ENCODE peak calls at places on chromosomes 16 and 17, in five cellular contexts. P, A, X, D and Y are unnamed samples.

GRCh38 chr17:80362428-80363119 is 52.4 kb upstream of the ENDOV start:
- DNase-seq in P (no peak), A (no peak), X (no peak), D (peak), Y (no peak)

GRCh38 chr17:71740866-71741265 is 380.0 kb upstream of the SOX9 start:
- DNase-seq in P (no peak), A (no peak), X (no peak), D (no peak), Y (no peak)

GRCh38 chr16:14193316-14193871 is 122.3 kb downstream of the MRTFB start:
- DNase-seq in P (no peak), A (no peak), X (no peak), D (no peak), Y (no peak)

GRCh38 chr16:87582221-87582965 is 19.9 kb upstream of the JPH3 start:
- DNase-seq in P (no peak), A (no peak), X (no peak), D (peak), Y (no peak)

GRCh38 chr17:2929881-2930533 is 133.4 kb downstream of the OR1D5 start:
- DNase-seq in P (no peak), A (peak), X (no peak), D (peak), Y (peak)

GRCh38 chr17:82497483-82498405 is 21.8 kb upstream of the FOXK2 start:
- DNase-seq in P (no peak), A (peak), X (peak), D (peak), Y (peak)

GRCh38 chr17:47246120-47246519 is 7.5 kb upstream of the ITGB3 start:
- DNase-seq in P (no peak), A (no peak), X (no peak), D (no peak), Y (no peak)

GRCh38 chr17:57941384-57942370 is 13.5 kb downstream of the CUEDC1 start:
- DNase-seq in P (no peak), A (no peak), X (no peak), D (no peak), Y (no peak)

GRCh38 chr17:61235821-61236197 is 163.8 kb upstream of the TBX2 start:
- DNase-seq in P (no peak), A (no peak), X (no peak), D (peak), Y (no peak)

GRCh38 chr16:24516900-24517669 is 22.3 kb upstream of the RBBP6 start:
- DNase-seq in P (peak), A (peak), X (peak), D (peak), Y (peak)

GRCh38 chr16:77374384-77374783 is 60.5 kb downstream of the ADAMTS18 start:
- DNase-seq in P (no peak), A (no peak), X (no peak), D (no peak), Y (no peak)

GRCh38 chr17:27453466-27453865 is 2.8 kb upstream of the KSR1 start:
- DNase-seq in P (no peak), A (no peak), X (no peak), D (no peak), Y (no peak)

GRCh38 chr16:47461598-47462266 is 601 bp downstream of the PHKB start:
- DNase-seq in P (no peak), A (no peak), X (no peak), D (peak), Y (no peak)

GRCh38 chr17:6455321-6455705 is 11.1 kb downstream of the PIMREG start:
- DNase-seq in P (no peak), A (peak), X (no peak), D (peak), Y (no peak)

GRCh38 chr16:81251871-81252270 is 13.4 kb downstream of the BCO1 start:
- DNase-seq in P (no peak), A (no peak), X (no peak), D (peak), Y (no peak)

GRCh38 chr17:68704897-68705296 is 103.7 kb upstream of the FAM20A start:
- DNase-seq in P (no peak), A (no peak), X (no peak), D (peak), Y (no peak)

GRCh38 chr17:81128774-81129173 is 36.5 kb upstream of the PVALEF start:
- DNase-seq in P (no peak), A (no peak), X (no peak), D (no peak), Y (no peak)

GRCh38 chr16:29665294-29666077 is 2.4 kb downstream of the SPN start:
- DNase-seq in P (no peak), A (peak), X (no peak), D (no peak), Y (no peak)

GRCh38 chr17:42512733-42513251 is 23.2 kb upstream of the NAGLU start:
- DNase-seq in P (no peak), A (no peak), X (no peak), D (no peak), Y (no peak)

GRCh38 chr17:64022631-64023063 is 2.2 kb upstream of the ICAM2 start:
- DNase-seq in P (no peak), A (no peak), X (no peak), D (no peak), Y (no peak)

GRCh38 chr17:77356690-77357201 is 216.0 kb downstream of the SEC14L1 start:
- DNase-seq in P (no peak), A (peak), X (no peak), D (no peak), Y (no peak)

GRCh38 chr16:1332618-1333148 is 762 bp upstream of the BAIAP3 start:
- DNase-seq in P (no peak), A (no peak), X (no peak), D (no peak), Y (no peak)

GRCh38 chr16:56409195-56409594 is 16.1 kb downstream of the AMFR start:
- DNase-seq in P (no peak), A (no peak), X (no peak), D (peak), Y (no peak)

GRCh38 chr17:5587431-5588032 is 3.2 kb upstream of the NLRP1 start:
- DNase-seq in P (no peak), A (peak), X (peak), D (peak), Y (peak)

GRCh38 chr17:59513934-59514841 is 51.2 kb upstream of the DHX40 start:
- DNase-seq in P (peak), A (no peak), X (peak), D (peak), Y (no peak)

GRCh38 chr16:84072014-84072413 is 29.4 kb upstream of the SLC38A8 start:
- DNase-seq in P (no peak), A (no peak), X (peak), D (peak), Y (no peak)

GRCh38 chr16:82598766-82599165 is 28.0 kb upstream of the CDH13 start:
- DNase-seq in P (no peak), A (no peak), X (no peak), D (no peak), Y (no peak)

GRCh38 chr16:82605863-82606620 is 20.7 kb upstream of the CDH13 start:
- DNase-seq in P (no peak), A (no peak), X (no peak), D (no peak), Y (no peak)

GRCh38 chr16:82605076-82605475 is 21.7 kb upstream of the CDH13 start:
- DNase-seq in P (no peak), A (no peak), X (no peak), D (no peak), Y (no peak)

GRCh38 chr16:82609140-82609539 is 17.6 kb upstream of the CDH13 start:
- DNase-seq in P (no peak), A (no peak), X (no peak), D (no peak), Y (no peak)

GRCh38 chr16:82603784-82604411 is 22.9 kb upstream of the CDH13 start:
- DNase-seq in P (no peak), A (no peak), X (peak), D (peak), Y (no peak)
- TF ChIP-seq CTCF in P (no peak), A (no peak), X (peak), D (peak), Y (no peak)

DNA sequence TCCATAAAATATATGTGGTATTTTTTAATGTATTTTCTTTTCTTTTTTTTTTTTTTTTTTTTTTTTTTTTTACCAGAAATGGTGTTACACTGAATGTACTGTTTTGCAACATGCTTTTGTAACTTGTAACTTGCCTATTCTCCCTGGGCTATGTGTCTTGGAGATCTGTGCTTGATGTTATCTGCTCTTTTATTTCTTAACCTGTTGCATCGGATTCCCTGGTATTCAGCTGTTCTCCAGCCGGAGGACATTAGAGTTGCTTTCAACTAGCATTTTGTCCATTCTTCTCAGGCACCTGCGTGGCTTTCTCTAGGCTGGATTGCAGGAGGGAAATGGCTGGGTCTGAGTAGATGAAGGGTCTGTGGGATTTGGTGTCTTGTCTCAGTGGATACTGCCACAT is 47.4 kb downstream of the KATNIP start:
- DNase-seq in P (no peak), A (no peak), X (no peak), D (no peak), Y (no peak)
- TF ChIP-seq CTCF in P (no peak), A (no peak), X (no peak), D (no peak), Y (no peak)

GRCh38 chr16:68740628-68741346 is 3.7 kb downstream of the CDH1 start:
- DNase-seq in P (no peak), A (no peak), X (no peak), D (no peak), Y (no peak)

GRCh38 chr16:68739964-68740627 is 3.0 kb downstream of the CDH1 start:
- DNase-seq in P (no peak), A (no peak), X (no peak), D (no peak), Y (no peak)

GRCh38 chr16:68737046-68737729 is at the start of gene CDH1:
- DNase-seq in P (peak), A (peak), X (no peak), D (no peak), Y (no peak)

GRCh38 chr16:68736561-68736960 is 531 bp upstream of the CDH1 start:
- DNase-seq in P (no peak), A (no peak), X (no peak), D (no peak), Y (no peak)

DNA sequence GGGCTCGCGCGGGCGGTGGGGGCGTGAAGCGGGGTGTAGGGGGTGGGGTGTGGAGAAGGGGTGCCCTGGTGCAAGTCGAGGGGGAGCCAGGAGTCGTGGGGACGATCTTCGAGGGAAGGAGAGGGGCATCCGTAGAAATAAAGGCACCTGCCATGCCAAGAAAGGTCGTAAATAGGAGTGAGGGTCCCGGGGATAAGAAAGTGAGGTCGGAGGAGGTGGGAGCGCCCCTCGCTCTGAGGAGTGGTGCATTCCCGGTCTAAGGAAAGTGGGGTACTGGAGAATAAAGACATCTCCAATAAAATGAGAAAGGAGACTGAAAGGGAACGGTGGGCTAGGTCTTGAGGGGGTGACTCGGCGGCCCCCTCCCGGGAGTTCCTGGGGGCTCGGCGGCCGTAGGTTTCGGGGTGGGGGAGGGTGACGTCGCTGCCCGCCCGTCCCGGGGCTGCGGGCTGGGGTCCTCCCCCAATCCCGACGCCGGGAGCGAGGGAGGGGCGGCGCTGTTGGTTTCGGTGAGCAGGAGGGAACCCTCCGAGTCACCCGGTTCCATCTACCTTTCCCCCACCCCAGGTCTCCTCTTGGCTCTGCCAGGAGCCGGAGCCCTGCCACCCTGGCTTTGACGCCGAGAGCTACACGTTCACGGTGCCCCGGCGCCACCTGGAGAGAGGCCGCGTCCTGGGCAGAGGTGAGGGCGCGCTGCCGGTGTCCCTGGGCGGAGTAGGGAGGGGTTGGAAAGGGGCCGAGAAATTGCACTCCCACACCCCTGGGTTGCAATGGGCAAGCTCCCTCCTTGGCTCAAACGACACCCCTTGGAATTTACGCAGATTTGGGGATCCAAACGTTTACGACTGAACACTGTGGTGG is 868 bp downstream of the CDH1 start:
- DNase-seq in P (no peak), A (no peak), X (no peak), D (no peak), Y (no peak)
- TF ChIP-seq CTCF in P (no peak), A (no peak), X (no peak), D (no peak), Y (no peak)

DNA sequence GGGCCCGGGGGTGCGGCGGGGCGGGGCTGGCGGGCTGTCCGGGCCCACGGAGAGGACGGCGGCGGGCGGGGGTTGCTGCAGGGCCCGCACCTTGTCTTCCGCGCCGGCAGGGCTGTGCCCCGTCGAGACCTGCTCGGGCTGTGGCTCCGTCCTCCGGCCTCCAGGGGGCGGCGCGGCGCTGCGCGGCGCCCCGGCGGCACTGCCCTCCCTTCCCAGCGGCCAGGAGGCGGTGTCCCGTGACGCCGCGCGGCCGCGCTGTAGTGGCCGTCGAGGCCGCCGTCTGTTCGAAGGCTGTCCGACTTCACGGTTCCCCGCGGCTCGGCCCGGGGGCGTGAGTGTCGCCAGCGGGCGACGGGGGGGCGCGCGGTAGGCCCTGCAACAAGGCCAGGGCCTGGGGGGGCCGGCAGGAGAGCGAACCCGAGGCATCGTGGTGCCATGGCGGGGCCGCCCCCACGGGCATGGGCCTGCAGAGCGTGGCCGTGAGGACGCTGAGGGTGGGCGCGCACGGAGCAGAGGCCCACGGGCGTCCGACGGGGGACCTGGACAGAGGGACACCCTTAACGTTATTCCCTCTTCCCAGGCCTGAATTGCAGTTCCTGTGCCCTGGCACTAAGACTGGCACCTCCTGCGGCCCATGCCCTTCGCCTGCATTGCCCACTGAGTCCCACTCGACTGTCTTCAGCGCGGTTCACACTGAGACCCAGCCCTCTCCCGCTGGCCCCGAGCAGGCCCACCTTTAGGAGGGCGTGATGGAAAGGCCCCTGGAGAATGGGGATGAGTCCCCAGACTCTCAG is at the start of gene PLEKHG4:
- DNase-seq in P (peak), A (peak), X (no peak), D (peak), Y (peak)
- TF ChIP-seq CTCF in P (peak), A (peak), X (peak), D (peak), Y (peak)

GRCh38 chr16:16183562-16183961 is 39.7 kb downstream of the ABCC6 start:
- DNase-seq in P (no peak), A (no peak), X (no peak), D (no peak), Y (no peak)
- TF ChIP-seq CTCF in P (no peak), A (no peak), X (peak), D (peak), Y (peak)

GRCh38 chr16:78434401-78434800 is 334.9 kb downstream of the WWOX start:
- DNase-seq in P (no peak), A (no peak), X (no peak), D (no peak), Y (no peak)

GRCh38 chr16:78439646-78440045 is 340.2 kb downstream of the WWOX start:
- DNase-seq in P (no peak), A (no peak), X (no peak), D (no peak), Y (no peak)

GRCh38 chr16:78437352-78437968 is 338.0 kb downstream of the WWOX start:
- DNase-seq in P (peak), A (peak), X (no peak), D (no peak), Y (no peak)

GRCh38 chr16:78436023-78436422 is 336.6 kb downstream of the WWOX start:
- DNase-seq in P (no peak), A (no peak), X (no peak), D (no peak), Y (no peak)

GRCh38 chr16:78436846-78437245 is 337.4 kb downstream of the WWOX start:
- DNase-seq in P (no peak), A (no peak), X (no peak), D (no peak), Y (no peak)
- TF ChIP-seq CTCF in P (no peak), A (no peak), X (no peak), D (no peak), Y (no peak)

DNA sequence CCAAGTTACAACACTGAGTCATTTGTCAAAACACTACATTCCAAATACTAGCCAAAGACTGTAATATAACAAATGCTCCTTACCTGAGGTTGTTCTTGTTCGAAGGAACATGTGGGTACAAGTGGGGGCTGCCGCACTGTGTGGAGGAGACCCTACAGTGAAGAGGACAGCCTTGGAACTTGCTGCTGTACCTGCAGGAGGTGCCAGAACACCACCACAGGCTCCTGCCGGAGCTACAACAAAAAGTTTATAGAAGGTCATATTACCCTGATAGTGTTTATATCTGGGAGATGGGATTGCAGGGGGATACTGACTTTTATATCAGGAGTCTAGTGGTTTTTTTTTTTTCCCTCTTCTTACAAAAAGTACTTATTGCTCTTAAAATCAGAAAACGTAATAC is 37.8 kb upstream of the ALDH3A1 start:
- DNase-seq in P (no peak), A (no peak), X (no peak), D (peak), Y (no peak)
- TF ChIP-seq CTCF in P (no peak), A (no peak), X (peak), D (peak), Y (peak)

GRCh38 chr17:75876190-75876937 is 2.0 kb downstream of the TRIM47 start:
- DNase-seq in P (no peak), A (peak), X (no peak), D (no peak), Y (no peak)

GRCh38 chr17:75878174-75878998 is at the start of gene TRIM47:
- DNase-seq in P (no peak), A (no peak), X (no peak), D (peak), Y (no peak)

GRCh38 chr17:75877752-75878173 is 618 bp downstream of the TRIM47 start:
- DNase-seq in P (peak), A (peak), X (no peak), D (peak), Y (no peak)

GRCh38 chr17:75875940-75876189 is 2.5 kb downstream of the TRIM47 start:
- DNase-seq in P (no peak), A (no peak), X (no peak), D (no peak), Y (no peak)

GRCh38 chr17:75876938-75877751 is 1.2 kb downstream of the TRIM47 start:
- DNase-seq in P (no peak), A (no peak), X (peak), D (peak), Y (no peak)
- TF ChIP-seq CTCF in P (no peak), A (no peak), X (peak), D (peak), Y (no peak)